ENCODE peak calls at places on chromosomes 16 and 17, in eight cellular contexts. S is GM10248, E is ascending aorta, F is MCF 10A, H is right lobe of liver, N is heart left ventricle, X is fibroblast of mammary gland, T is sigmoid colon. Q is an unnamed sample.
A peak's percentile ranks its signal among the peaks of the same experiment; 100 is the strongest.

GRCh38 chr17:29149431-29150064 is 30.6 kb downstream of the MYO18A start:
- DNase-seq in E (peak; percentile 71), F (peak; percentile 76), N (no peak), X (no peak), T (no peak), S (peak; percentile 67), H (peak; percentile 51), Q (no peak)

GRCh38 chr17:44216173-44216572 is 3.3 kb downstream of the UBTF start:
- DNase-seq in N (no peak), E (no peak), X (no peak), F (no peak), S (no peak), H (no peak), T (no peak), Q (no peak)

GRCh38 chr17:51391992-51392654 is 131.8 kb downstream of the UTP18 start:
- DNase-seq in E (no peak), T (no peak), F (no peak), S (no peak), H (no peak), N (no peak), X (no peak), Q (no peak)

GRCh38 chr17:7842950-7843535 is 9.0 kb downstream of the KDM6B start:
- DNase-seq in E (peak; percentile 93), X (peak; percentile 96), S (no peak), H (peak; percentile 83), N (peak; percentile 82), F (peak; percentile 83), T (peak; percentile 92), Q (peak; percentile 87)

GRCh38 chr17:83089322-83090156 is 10.1 kb downstream of the METRNL start:
- DNase-seq in H (no peak), F (no peak), S (no peak), T (no peak), E (no peak), X (no peak), N (no peak), Q (no peak)

GRCh38 chr16:64982581-64982980 is 139.3 kb downstream of the CDH11 start:
- DNase-seq in N (no peak), E (no peak), F (peak; percentile 38), H (no peak), S (no peak), X (peak; percentile 52), T (no peak), Q (no peak)

GRCh38 chr16:51224317-51224716 is 73.2 kb upstream of the SALL1 start:
- DNase-seq in X (no peak), E (no peak), F (no peak), S (no peak), N (no peak), H (no peak), T (no peak), Q (no peak)

GRCh38 chr17:60106377-60107059 is 27.8 kb upstream of the HEATR6 start:
- DNase-seq in S (peak; percentile 15), F (no peak), H (no peak), N (no peak), X (peak; percentile 64), E (no peak), T (no peak), Q (peak; percentile 70)

GRCh38 chr16:48499822-48500440 is 110.0 kb downstream of the N4BP1 start:
- DNase-seq in H (no peak), T (peak; percentile 86), E (peak; percentile 80), S (no peak), N (no peak), X (peak; percentile 93), F (peak; percentile 87), Q (peak; percentile 79)

GRCh38 chr16:22370038-22370541 is 4.3 kb downstream of the CDR2 start:
- DNase-seq in E (no peak), N (no peak), S (no peak), X (peak; percentile 85), T (no peak), F (no peak), H (no peak), Q (peak; percentile 97)

GRCh38 chr17:3959295-3959899 is 4.8 kb downstream of the ATP2A3 start:
- DNase-seq in N (no peak), S (no peak), H (no peak), T (no peak), X (peak; percentile 65), F (peak; percentile 40), E (no peak), Q (peak; percentile 47)

GRCh38 chr17:11094377-11094776 is 146.6 kb upstream of the SHISA6 start:
- DNase-seq in N (no peak), X (no peak), F (no peak), S (no peak), H (no peak), T (no peak), E (no peak), Q (no peak)

GRCh38 chr16:58379736-58380135 is 12.5 kb upstream of the GINS3 start:
- DNase-seq in E (no peak), N (no peak), S (no peak), X (no peak), H (no peak), F (no peak), T (no peak), Q (no peak)

GRCh38 chr17:37221865-37222264 is 153.9 kb upstream of the C17orf78 start:
- DNase-seq in N (no peak), S (no peak), H (no peak), X (no peak), F (no peak), E (no peak), T (no peak), Q (no peak)

GRCh38 chr16:46687486-46687885 is 1.5 kb downstream of the VPS35 start:
- DNase-seq in F (no peak), H (no peak), N (no peak), T (no peak), E (no peak), S (no peak), X (no peak), Q (no peak)

GRCh38 chr16:46688657-46689491 is at the start of gene VPS35:
- DNase-seq in F (peak; percentile 99), T (peak; percentile 100), S (peak; percentile 96), N (peak; percentile 100), H (peak; percentile 100), X (peak; percentile 98), E (peak; percentile 100), Q (peak; percentile 98)

GRCh38 chr16:46689492-46690280 is at the start of gene ORC6:
- DNase-seq in X (peak; percentile 94), F (peak; percentile 97), S (peak; percentile 96), H (peak; percentile 98), E (peak; percentile 99), N (peak; percentile 98), T (peak; percentile 99), Q (peak; percentile 96)

GRCh38 chr16:46688101-46688656 is 799 bp downstream of the VPS35 start:
- DNase-seq in T (no peak), H (peak; percentile 36), X (peak; percentile 28), N (no peak), S (no peak), F (no peak), E (no peak), Q (peak; percentile 16)

DNA sequence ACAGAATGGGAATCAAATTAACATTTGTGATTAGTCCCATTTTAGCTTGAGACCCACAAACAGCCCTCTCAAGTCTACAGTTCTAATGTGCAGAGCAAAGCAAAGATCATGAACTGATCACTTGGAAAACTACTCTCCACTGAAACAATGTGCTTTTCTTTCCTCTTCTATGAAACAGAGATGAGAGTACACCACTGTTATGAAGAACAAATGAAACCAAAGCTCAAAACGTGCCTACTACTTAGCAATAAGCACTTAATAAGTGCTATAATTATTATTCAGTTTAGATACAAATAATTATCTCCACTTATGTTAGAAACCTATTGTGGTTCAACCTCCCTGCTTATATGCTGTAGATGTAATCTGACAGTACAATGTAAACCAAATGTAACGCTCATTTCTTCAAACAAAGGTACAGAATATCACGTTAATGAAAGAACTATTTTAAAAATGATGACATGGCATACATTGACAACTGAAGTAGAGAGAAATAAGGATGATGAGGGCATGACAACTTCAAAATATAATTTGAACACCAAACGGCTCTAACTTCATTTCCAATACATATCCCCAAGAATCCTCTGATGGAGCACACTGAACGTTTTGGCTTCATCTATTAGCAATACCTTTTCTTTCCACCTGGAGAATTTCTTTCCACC is 2.0 kb downstream of the VPS35 start:
- DNase-seq in E (no peak), F (no peak), N (no peak), S (no peak), T (no peak), X (no peak), H (no peak), Q (no peak)
- TF ChIP-seq CTCF in E (no peak), F (no peak), N (no peak), S (no peak), T (no peak), X (no peak), H (no peak), Q (no peak)

GRCh38 chr17:79777166-79777843 is 643 bp upstream of the CBX2 start:
- DNase-seq in N (peak; percentile 83), H (peak; percentile 69), X (peak; percentile 53), T (peak; percentile 80), S (peak; percentile 57), F (peak; percentile 69), E (no peak), Q (peak; percentile 19)
- TF ChIP-seq CTCF in N (no peak), H (no peak), X (no peak), T (no peak), S (no peak), F (peak; percentile 25), E (peak; percentile 20), Q (peak; percentile 51)

DNA sequence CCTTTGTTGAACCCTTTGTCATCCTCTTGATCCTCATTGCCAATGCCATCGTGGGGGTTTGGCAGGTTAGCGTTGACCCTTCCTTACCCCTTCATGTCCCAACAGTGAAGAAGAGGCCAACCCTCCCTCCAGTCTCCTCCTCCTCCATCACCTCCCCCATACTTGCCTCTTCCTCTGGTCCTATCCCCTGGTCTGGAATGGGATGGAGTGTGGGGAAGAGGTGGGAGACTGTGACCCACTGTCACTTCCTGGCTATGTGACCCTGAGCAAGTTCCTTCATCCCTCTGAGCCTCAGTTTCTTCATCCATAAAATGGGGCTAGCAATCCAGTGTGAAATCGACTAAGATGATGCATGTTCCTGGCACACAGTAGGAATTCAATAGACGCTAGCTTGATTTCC is 2.7 kb downstream of the ATP2A1 start:
- DNase-seq in S (no peak), N (no peak), F (no peak), H (no peak), T (no peak), E (no peak), X (no peak), Q (no peak)
- TF ChIP-seq CTCF in S (no peak), N (no peak), F (no peak), H (no peak), T (no peak), E (no peak), X (no peak), Q (no peak)

DNA sequence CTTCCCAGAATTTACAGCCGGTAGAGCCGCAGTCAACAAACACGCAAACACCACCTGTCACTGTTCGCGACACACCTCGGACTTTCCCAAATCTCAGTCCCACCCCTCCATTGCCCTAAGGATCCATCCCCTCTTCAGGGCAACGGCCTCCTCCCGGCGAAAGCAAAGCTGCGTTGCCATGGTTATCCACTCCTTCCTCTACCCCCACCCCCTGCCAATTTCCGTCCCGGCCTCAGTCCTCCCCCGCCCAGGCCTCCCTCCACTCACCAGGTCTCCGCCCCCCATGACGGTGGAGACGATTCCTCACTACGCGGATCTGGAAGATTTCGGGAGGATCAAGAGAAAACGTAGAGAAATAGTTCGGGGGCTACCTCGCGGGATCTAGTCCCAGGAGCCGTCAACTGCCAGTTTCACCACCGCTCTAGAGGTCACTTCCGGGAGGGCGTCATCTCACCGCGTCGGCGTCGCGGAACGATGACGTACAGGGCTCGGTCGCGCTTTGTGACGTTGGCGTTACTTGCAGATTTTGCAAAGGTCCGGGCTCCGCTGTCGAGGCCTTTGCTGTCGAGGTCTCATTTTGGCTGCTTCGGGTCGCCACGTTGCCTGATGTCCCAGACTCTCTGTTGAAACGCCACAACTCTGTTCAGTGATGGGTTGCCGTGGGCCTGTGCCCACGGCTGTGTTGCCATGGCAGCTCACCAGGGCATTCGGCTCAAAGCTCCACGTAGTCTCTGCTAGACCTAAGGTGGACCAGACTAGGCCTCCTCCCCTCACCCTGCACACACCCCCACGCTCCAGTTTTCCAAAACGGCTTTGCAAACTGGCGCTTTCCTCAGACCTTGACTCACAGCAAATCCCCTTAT is at the start of gene CWC25:
- DNase-seq in F (peak; percentile 92), T (peak; percentile 97), N (peak; percentile 96), H (peak; percentile 87), X (peak; percentile 95), E (peak; percentile 98), S (peak; percentile 95), Q (peak; percentile 95)
- TF ChIP-seq CTCF in F (no peak), T (no peak), N (no peak), H (no peak), X (no peak), E (no peak), S (no peak), Q (no peak)